ENCODE peak calls at places on chromosomes 16 and 17, in five cellular contexts. F is RWPE1; W is NCI-H748 treated with DMSO at 0.1 percent for 48 hours; E is NCI-H460; V is activated CD4-positive, alpha-beta T cell treated with anti-CD3 and anti-CD28 coated beads, Interleukin-2, amount 50 U/mL, for 48 hours. L is an unnamed sample.
A peak's percentile ranks its signal among the peaks of the same experiment; 100 is the strongest.

GRCh38 chr17:16287563-16288027 is 65.7 kb downstream of the CENPV start:
- DNase-seq in E (peak; percentile 16), V (no peak), F (no peak), W (no peak), L (no peak)

GRCh38 chr16:85465328-85466307 is 147.5 kb upstream of the GSE1 start:
- DNase-seq in E (no peak), F (no peak), W (no peak), V (no peak), L (no peak)

GRCh38 chr17:70099884-70100283 is 24.9 kb downstream of the KCNJ16 start:
- DNase-seq in W (no peak), E (no peak), F (no peak), V (no peak), L (no peak)

GRCh38 chr17:82490512-82491195 is 28.9 kb upstream of the FOXK2 start:
- DNase-seq in W (no peak), F (no peak), V (no peak), E (no peak), L (peak; percentile 78)

GRCh38 chr17:3964203-3965122 is at the start of gene ATP2A3:
- DNase-seq in E (peak; percentile 36), F (no peak), V (peak; percentile 73), W (no peak), L (no peak)

GRCh38 chr17:45013021-45013997 is 38.1 kb downstream of the DCAKD start:
- DNase-seq in F (no peak), W (no peak), E (no peak), V (no peak), L (peak; percentile 73)

GRCh38 chr17:31427684-31428083 is 36.2 kb downstream of the RAB11FIP4 start:
- DNase-seq in V (no peak), F (no peak), E (no peak), W (no peak), L (no peak)

GRCh38 chr16:13110124-13110796 is 208.9 kb downstream of the SHISA9 start:
- DNase-seq in V (no peak), W (no peak), E (no peak), F (peak; percentile 32), L (no peak)

GRCh38 chr16:15952265-15952711 is 2.9 kb downstream of the ABCC1 start:
- DNase-seq in W (no peak), E (no peak), V (peak; percentile 44), F (no peak), L (no peak)